ENCODE peak calls at places on chromosome 22, in five cellular contexts. V is fibroblast of villous mesenchyme, K is GM23248, D is mesothelial cell of epicardium, H is OCI-LY7. G is an unnamed sample.
A peak's percentile ranks its signal among the peaks of the same experiment; 100 is the strongest.

GRCh38 chr22:22851969-22852368 is 35.6 kb upstream of the IGLL5 start:
- DNase-seq in V (no peak), K (no peak), D (no peak), H (no peak), G (no peak)

GRCh38 chr22:17098379-17098819 is 13.6 kb downstream of the IL17RA start:
- DNase-seq in V (peak; percentile 53), K (no peak), D (no peak), H (peak; percentile 31), G (no peak)

GRCh38 chr22:46239261-46240048 is 10.6 kb downstream of the CDPF1 start:
- DNase-seq in V (no peak), K (no peak), D (no peak), H (peak; percentile 89), G (no peak)

GRCh38 chr22:44755956-44756361 is 3.6 kb downstream of the ARHGAP8 start:
- DNase-seq in V (no peak), K (no peak), D (no peak), H (no peak), G (peak; percentile 71)

GRCh38 chr22:50320116-50320515 is 6.7 kb downstream of the DENND6B start:
- DNase-seq in V (no peak), K (no peak), D (no peak), H (no peak), G (no peak)

GRCh38 chr22:24420072-24420976 is 7.1 kb upstream of the ADORA2A start:
- DNase-seq in V (no peak), K (no peak), D (no peak), H (no peak), G (no peak)

GRCh38 chr22:31681625-31682345 is 19.8 kb upstream of the PISD start:
- DNase-seq in V (no peak), K (peak; percentile 72), D (no peak), H (no peak), G (no peak)

GRCh38 chr22:49462795-49463194 is 364.9 kb downstream of the BRD1 start:
- DNase-seq in V (no peak), K (no peak), D (no peak), H (no peak), G (no peak)

GRCh38 chr22:47120399-47120798 is 357.9 kb downstream of the TBC1D22A start:
- DNase-seq in V (no peak), K (no peak), D (no peak), H (no peak), G (no peak)

GRCh38 chr22:38203090-38203810 is 1.5 kb downstream of the MAFF start:
- DNase-seq in V (peak; percentile 65), K (peak; percentile 48), D (no peak), H (peak; percentile 32), G (peak; percentile 85)

GRCh38 chr22:35743466-35743865 is 25.8 kb downstream of the APOL5 start:
- DNase-seq in V (peak; percentile 41), K (peak; percentile 20), D (no peak), H (no peak), G (no peak)

G was measured in transverse colon.